ENCODE peak calls at places on chromosomes 12 and 14, in eight cellular contexts. D, O, S, I, W, B, E and N are unnamed samples. For H3K36me3 and H3K27me3, the result is how much of the 10 kb centered on the place peaks cover.

GRCh38 chr12:105423921-105424320 is 93.4 kb downstream of the C12orf75 start:
- DNase-seq in I (no peak), B (no peak), W (no peak), D (no peak), S (no peak), O (no peak), E (no peak), N (no peak)

GRCh38 chr12:54701940-54702592 is 53.9 kb upstream of the DCD start:
- DNase-seq in O (peak), D (no peak), B (no peak), S (no peak), I (peak), W (no peak), E (no peak), N (no peak)

GRCh38 chr12:68007023-68007422 is 17.8 kb downstream of the IFNG-AS1 start:
- DNase-seq in O (no peak), E (no peak), W (no peak), S (no peak), B (no peak), D (no peak), I (no peak), N (no peak)

GRCh38 chr12:91432079-91432478 is 249.5 kb upstream of the DCN start:
- DNase-seq in S (no peak), D (no peak), E (no peak), O (peak), B (no peak), W (no peak), I (peak), N (no peak)

GRCh38 chr12:1660304-1661187 is 30.3 kb upstream of the ADIPOR2 start:
- DNase-seq in I (peak), B (no peak), S (peak), W (peak), D (peak), O (peak), E (peak), N (peak)

GRCh38 chr12:32617549-32617948 is 61.6 kb upstream of the DNM1L start:
- DNase-seq in I (no peak), O (no peak), W (no peak), S (no peak), D (no peak), E (no peak), B (no peak), N (no peak)

GRCh38 chr12:105676694-105677093 is 346.2 kb downstream of the C12orf75 start:
- DNase-seq in W (no peak), S (peak), B (no peak), E (peak), I (no peak), D (peak), O (peak), N (peak)

GRCh38 chr14:61319706-61320105 is 1.7 kb upstream of the PRKCH start:
- DNase-seq in W (no peak), E (no peak), B (no peak), D (no peak), O (no peak), S (no peak), I (no peak), N (no peak)

GRCh38 chr12:57583008-57583831 is 7.8 kb upstream of the PIP4K2C start:
- DNase-seq in O (peak), W (no peak), B (no peak), D (peak), I (peak), S (peak), E (peak), N (peak)

GRCh38 chr14:73829526-73830431 is 21.9 kb upstream of the PTGR2 start:
- DNase-seq in E (no peak), S (no peak), B (no peak), I (peak), W (no peak), D (no peak), O (peak), N (peak)

GRCh38 chr12:107759410-107759809 is 1.5 kb downstream of the PRDM4 start:
- DNase-seq in O (peak), E (peak), S (no peak), W (no peak), I (no peak), B (no peak), D (no peak), N (no peak)

GRCh38 chr14:22549981-22550670 is 38.9 kb downstream of the DAD1 start:
- DNase-seq in B (no peak), E (no peak), W (no peak), S (no peak), D (no peak), O (peak), I (no peak), N (no peak)

GRCh38 chr12:126196263-126196662 is 1131.0 kb downstream of the AACS start:
- DNase-seq in E (no peak), I (no peak), O (no peak), B (no peak), S (no peak), W (no peak), D (no peak), N (no peak)

GRCh38 chr12:87760943-87761342 is 268.3 kb downstream of the C12orf50 start:
- DNase-seq in O (no peak), S (no peak), E (no peak), D (no peak), W (no peak), B (no peak), I (no peak), N (no peak)

GRCh38 chr14:98177551-98177950 is 1094.4 kb downstream of the BCL11B start:
- DNase-seq in D (no peak), E (no peak), I (no peak), B (no peak), S (no peak), O (no peak), W (no peak), N (no peak)

GRCh38 chr14:61537567-61538463 is 157.5 kb upstream of the HIF1A start:
- DNase-seq in S (peak), D (peak), W (peak), B (no peak), O (peak), I (no peak), E (no peak), N (peak)

GRCh38 chr12:40947812-40948211 is 240.3 kb upstream of the PDZRN4 start:
- DNase-seq in S (no peak), B (no peak), W (no peak), O (no peak), E (no peak), D (no peak), I (no peak), N (no peak)

GRCh38 chr12:106138646-106139421 is at the start of gene NUAK1:
- DNase-seq in I (no peak), W (peak), S (peak), O (peak), D (peak), E (peak), B (no peak), N (peak)

GRCh38 chr12:78209851-78210493 is 379.3 kb downstream of the NAV3 start:
- DNase-seq in O (no peak), D (no peak), I (no peak), S (no peak), E (peak), W (no peak), B (no peak), N (no peak)

GRCh38 chr12:27013606-27014084 is 539 bp downstream of the TM7SF3 start:
- DNase-seq in I (no peak), W (no peak), E (no peak), O (peak), B (no peak), S (peak), D (no peak), N (peak)

GRCh38 chr14:64788706-64789105 is 84.5 kb downstream of the PLEKHG3 start:
- DNase-seq in E (no peak), S (no peak), I (peak), D (no peak), O (peak), B (no peak), W (no peak), N (peak)

GRCh38 chr14:81517798-81518398 is 15.8 kb downstream of the SEL1L start:
- DNase-seq in I (no peak), E (peak), D (no peak), O (no peak), B (no peak), W (no peak), S (peak), N (peak)

GRCh38 chr14:30889244-30889594 is 14.9 kb downstream of the COCH start:
- DNase-seq in S (no peak), E (no peak), B (no peak), D (no peak), O (no peak), W (no peak), I (no peak), N (no peak)

GRCh38 chr12:56469007-56469930 is 891 bp downstream of the SPRYD4 start:
- DNase-seq in S (peak), I (no peak), B (no peak), E (no peak), D (peak), W (peak), O (no peak), N (peak)

GRCh38 chr14:78764645-78765044 is 594.5 kb downstream of the NRXN3 start:
- DNase-seq in B (no peak), S (no peak), E (no peak), O (no peak), D (no peak), W (no peak), I (no peak), N (no peak)

GRCh38 chr12:1926274-1926673 is 7.8 kb upstream of the CACNA2D4 start:
- DNase-seq in I (no peak), W (peak), D (peak), E (peak), O (no peak), S (no peak), B (no peak), N (no peak)

GRCh38 chr12:113231275-113232231 is 10.3 kb downstream of the TPCN1 start:
- DNase-seq in B (no peak), D (peak), O (peak), I (no peak), E (no peak), W (no peak), S (peak), N (peak)

GRCh38 chr14:89138846-89139245 is 278.2 kb downstream of the FOXN3 start:
- DNase-seq in B (no peak), D (no peak), O (no peak), S (no peak), I (no peak), W (no peak), E (no peak), N (no peak)

DNA sequence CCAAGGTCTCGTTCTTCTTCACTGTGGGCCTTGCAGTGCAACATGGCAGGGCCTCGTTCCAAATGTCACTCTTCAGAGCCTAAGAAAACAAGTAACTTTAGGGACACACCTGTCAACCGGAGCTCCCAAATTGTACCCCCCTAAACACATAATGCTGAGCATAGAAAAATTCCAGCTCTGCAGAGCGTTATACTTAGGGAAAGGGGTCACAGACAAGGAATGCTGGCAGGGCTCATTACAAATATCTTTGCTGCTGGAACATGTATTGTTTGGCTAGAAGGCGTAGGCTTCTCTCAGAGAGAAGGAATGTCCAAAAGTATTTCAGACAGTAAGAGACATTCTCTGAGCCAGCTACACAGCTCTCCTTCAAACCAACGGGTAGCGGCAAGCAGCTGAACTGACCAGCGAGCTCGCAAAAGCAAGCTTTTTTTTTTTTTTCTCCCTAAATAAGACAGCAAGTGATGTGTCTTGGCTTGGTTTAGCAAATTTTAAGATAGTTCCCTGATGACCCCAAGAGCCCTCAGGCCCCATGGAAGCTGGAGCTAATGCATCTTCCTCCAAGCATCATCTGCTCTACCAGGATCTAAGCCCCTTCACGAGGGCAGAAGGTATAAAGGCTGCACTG is 24.5 kb downstream of the SSH1 start:
- DNase-seq in W (no peak), E (no peak), D (no peak), I (no peak), O (peak), B (no peak), S (peak), N (peak)
- H3K36me3 ChIP-seq in W (under half), E (under half), D (under half), I (under half), O (under half), B (under half), S (under half), N (under half)

DNA sequence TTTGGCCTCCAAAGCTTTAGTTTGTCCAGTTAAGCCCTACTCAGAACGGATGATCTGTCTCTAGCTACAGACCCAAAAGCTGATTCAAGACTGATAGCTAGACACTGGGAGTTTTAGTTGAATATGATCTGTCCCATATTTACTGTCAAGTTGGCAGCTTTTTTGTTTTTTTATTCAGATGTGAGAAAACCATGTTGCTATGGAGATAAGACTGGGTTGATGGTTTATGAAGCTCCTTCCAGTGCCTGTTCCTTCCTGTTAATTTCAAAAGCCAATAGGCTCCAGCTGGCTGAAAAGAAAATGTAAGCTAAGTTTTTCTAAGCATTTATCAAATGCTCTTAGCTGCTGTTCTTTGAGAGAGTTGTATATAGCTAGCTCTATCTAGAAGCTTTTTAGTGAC is 4.7 kb downstream of the DYNLL1 start:
- DNase-seq in E (no peak), B (no peak), W (no peak), S (no peak), I (no peak), O (peak), D (no peak), N (no peak)
- H3K27me3 ChIP-seq in E (under half), B (under half), W (under half), S (under half), I (under half), O (under half), D (under half), N (under half)

GRCh38 chr14:45140661-45141187 is 5.0 kb downstream of the FANCM start:
- DNase-seq in I (no peak), O (no peak), B (no peak), S (no peak), W (no peak), E (no peak), D (no peak), N (no peak)

GRCh38 chr14:45135181-45135580 is 549 bp upstream of the FANCM start:
- DNase-seq in B (no peak), W (no peak), D (no peak), S (no peak), O (no peak), E (no peak), I (peak), N (no peak)

GRCh38 chr14:45133683-45134050 is 614 bp downstream of the FKBP3 start:
- DNase-seq in W (no peak), I (no peak), B (no peak), D (no peak), O (no peak), E (no peak), S (no peak), N (no peak)

GRCh38 chr14:45134051-45134958 is at the start of gene FKBP3:
- DNase-seq in W (peak), E (peak), B (peak), O (peak), D (peak), S (peak), I (peak), N (peak)

DNA sequence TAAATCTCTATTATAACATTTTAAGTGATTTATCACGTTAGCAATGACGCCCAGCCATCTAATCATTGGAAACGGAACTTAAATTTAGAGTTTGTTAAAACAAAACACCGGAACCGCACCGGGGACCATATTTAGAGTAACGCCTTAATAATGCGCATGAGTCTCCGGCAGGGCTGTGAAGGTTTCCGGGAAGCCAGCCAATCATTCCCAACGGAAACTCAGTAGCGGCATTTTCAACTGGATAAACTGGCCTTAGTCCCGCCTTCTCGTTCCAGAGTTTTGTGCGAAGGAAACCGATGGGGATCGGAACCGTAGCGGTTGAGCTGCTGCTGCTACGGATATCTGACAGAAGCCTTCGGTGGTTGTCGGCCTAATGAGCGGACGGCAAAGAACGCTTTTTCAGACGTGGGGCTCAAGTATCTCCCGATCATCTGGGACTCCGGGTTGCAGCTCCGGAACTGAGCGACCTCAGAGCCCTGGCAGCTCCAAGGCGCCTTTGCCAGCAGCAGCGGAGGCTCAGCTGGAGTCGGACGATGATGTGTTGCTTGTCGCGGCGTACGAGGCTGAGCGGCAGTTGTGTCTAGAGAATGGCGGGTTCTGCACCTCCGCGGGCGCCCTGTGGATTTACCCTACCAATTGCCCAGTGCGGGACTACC is at the start of gene FANCM:
- DNase-seq in D (peak), I (peak), S (peak), W (peak), B (peak), E (peak), O (peak), N (peak)
- TF ChIP-seq POLR2A in D (no peak), I (no peak), S (peak), W (no peak), B (no peak), E (no peak), O (peak), N (no peak)

GRCh38 chr14:102968306-102968705 is 45.8 kb downstream of the AMN start:
- DNase-seq in D (no peak), O (no peak), S (no peak), E (no peak), B (no peak), W (no peak), I (no peak), N (no peak)

GRCh38 chr14:102966256-102966655 is 43.8 kb downstream of the AMN start:
- DNase-seq in W (no peak), E (no peak), I (no peak), O (no peak), S (no peak), B (no peak), D (no peak), N (no peak)

GRCh38 chr14:102967506-102967795 is 45.0 kb downstream of the AMN start:
- DNase-seq in I (no peak), O (no peak), B (no peak), D (no peak), W (no peak), S (no peak), E (no peak), N (no peak)

GRCh38 chr14:102965282-102965681 is 42.8 kb downstream of the AMN start:
- DNase-seq in S (no peak), B (no peak), I (no peak), W (no peak), E (no peak), O (no peak), D (no peak), N (no peak)

DNA sequence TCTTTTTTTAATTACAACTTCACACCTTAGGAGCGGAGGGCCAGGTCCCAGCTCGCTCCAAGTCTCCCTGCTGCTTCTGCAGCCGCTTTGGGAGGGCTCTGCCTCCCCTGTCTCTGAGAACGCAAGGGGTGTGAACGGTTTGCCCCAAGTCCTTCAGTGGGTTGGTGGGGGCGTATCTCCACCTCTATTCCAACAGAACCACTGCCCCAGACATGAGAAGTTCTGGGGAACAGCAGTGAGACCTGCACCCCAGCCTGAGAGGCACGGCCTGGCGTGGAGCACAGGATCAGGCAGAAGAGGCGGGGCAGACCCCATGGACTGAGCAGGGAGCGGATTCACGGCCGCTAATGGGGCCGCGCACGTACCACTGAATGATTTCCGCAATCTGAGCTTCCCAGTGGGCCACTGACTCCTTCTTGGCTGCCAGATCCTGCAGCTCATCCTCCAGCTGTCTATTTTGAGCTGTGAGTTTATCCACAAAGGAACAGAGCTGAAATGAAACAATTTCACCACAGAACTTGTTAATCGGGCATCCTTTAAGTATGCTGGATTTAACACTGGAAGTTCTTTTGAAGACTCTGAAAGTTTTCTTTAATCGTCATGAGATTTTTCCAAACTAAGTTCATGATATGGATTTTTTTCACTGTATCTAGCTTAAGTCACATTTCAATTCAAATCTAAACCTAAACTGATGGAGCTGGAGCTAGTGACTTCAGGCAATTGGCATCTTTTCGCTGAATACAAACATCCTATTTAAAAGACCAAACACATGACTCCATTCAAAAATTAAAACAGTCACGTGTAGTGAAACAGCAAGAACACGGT is 44.4 kb downstream of the AMN start:
- DNase-seq in S (no peak), O (no peak), B (no peak), I (peak), W (no peak), E (no peak), D (no peak), N (no peak)
- H3K36me3 ChIP-seq in S (half or more), O (under half), B (under half), I (under half), W (half or more), E (under half), D (half or more), N (under half)

DNA sequence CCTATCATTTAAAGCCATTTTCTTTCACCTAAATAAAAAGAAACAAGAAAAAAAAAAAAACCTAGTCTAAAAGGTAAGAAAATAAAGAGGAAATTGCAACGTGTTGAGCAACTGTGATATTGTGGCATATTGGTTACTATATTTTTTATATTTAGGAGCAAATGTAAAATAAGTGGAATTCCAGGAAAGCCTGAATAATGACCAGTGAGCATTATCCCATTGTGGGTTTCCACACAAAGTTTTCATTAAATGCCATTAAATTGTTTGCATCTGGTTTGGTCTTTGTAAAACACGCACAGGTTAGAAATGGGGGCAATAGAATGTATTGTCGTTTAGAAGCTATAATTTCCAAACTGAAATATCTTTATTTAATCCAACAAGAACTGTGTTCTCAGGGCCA is 215.5 kb downstream of the SLC6A15 start:
- DNase-seq in W (no peak), O (no peak), D (no peak), I (no peak), B (no peak), E (no peak), S (no peak), N (no peak)
- H3K27me3 ChIP-seq in W (under half), O (under half), D (under half), I (under half), B (under half), E (under half), S (under half), N (under half)